ENCODE peak calls at places on chromosomes 11 and 22, in five cellular contexts. Z is naive thymus-derived CD4-positive, alpha-beta T cell; H is HCT116; J is right atrium auricular region; Q is cardiac muscle cell. M is an unnamed sample.

GRCh38 chr11:8693010-8693551 is 10.5 kb downstream of the RPL27A start:
- DNase-seq in Z (no peak), H (no peak), J (no peak), Q (no peak), M (no peak)

GRCh38 chr11:19968860-19969259 is 191.4 kb downstream of the DBX1 start:
- DNase-seq in Z (no peak), H (no peak), J (no peak), Q (no peak), M (no peak)

GRCh38 chr11:75162954-75163353 is 12.0 kb downstream of the SLCO2B1 start:
- DNase-seq in Z (no peak), H (no peak), J (no peak), Q (no peak), M (no peak)

GRCh38 chr11:121670792-121671275 is 218.1 kb upstream of the SORL1-AS1 start:
- DNase-seq in Z (no peak), H (no peak), J (no peak), Q (no peak), M (no peak)

GRCh38 chr11:130478881-130479280 is 30.4 kb downstream of the ADAMTS15 start:
- DNase-seq in Z (no peak), H (no peak), J (no peak), Q (no peak), M (no peak)

GRCh38 chr22:26711205-26711958 is 54.0 kb downstream of the MIAT start:
- DNase-seq in Z (no peak), H (no peak), J (no peak), Q (no peak), M (no peak)

GRCh38 chr22:40007826-40008710 is 13.3 kb downstream of the FAM83F start:
- DNase-seq in Z (no peak), H (no peak), J (no peak), Q (no peak), M (no peak)

GRCh38 chr11:120025606-120026335 is 112.1 kb downstream of the TRIM29 start:
- DNase-seq in Z (no peak), H (no peak), J (peak; percentile 34), Q (no peak), M (no peak)

GRCh38 chr11:124605719-124606118 is 5.5 kb upstream of the PANX3 start:
- DNase-seq in Z (no peak), H (no peak), J (no peak), Q (no peak), M (no peak)

GRCh38 chr22:46538816-46539163 is 1.4 kb upstream of the CELSR1 start:
- DNase-seq in Z (no peak), H (no peak), J (no peak), Q (no peak), M (peak; percentile 18)

GRCh38 chr22:32839776-32840571 is 38.5 kb downstream of the TIMP3 start:
- DNase-seq in Z (no peak), H (no peak), J (no peak), Q (no peak), M (peak; percentile 44)

GRCh38 chr11:75429902-75430691 is 2.9 kb downstream of the KLHL35 start:
- DNase-seq in Z (peak; percentile 60), H (no peak), J (no peak), Q (peak; percentile 83), M (peak; percentile 60)

GRCh38 chr22:24564376-24565058 is 8.7 kb downstream of the SNRPD3 start:
- DNase-seq in Z (no peak), H (no peak), J (no peak), Q (no peak), M (no peak)

GRCh38 chr11:112260490-112260889 is at the start of gene PLET1:
- DNase-seq in Z (no peak), H (no peak), J (no peak), Q (no peak), M (no peak)

GRCh38 chr11:13335319-13335718 is 57.7 kb downstream of the BMAL1 start:
- DNase-seq in Z (peak; percentile 70), H (no peak), J (peak; percentile 80), Q (peak; percentile 64), M (peak; percentile 42)
- H3K4me1 ChIP-seq in Z (peaks cover 37% of the 10 kb centered on the region), H (peaks cover 91% of the 10 kb centered on the region), J (peaks cover 59% of the 10 kb centered on the region), Q (peaks cover 4% of the 10 kb centered on the region), M (peaks cover 96% of the 10 kb centered on the region)

DNA sequence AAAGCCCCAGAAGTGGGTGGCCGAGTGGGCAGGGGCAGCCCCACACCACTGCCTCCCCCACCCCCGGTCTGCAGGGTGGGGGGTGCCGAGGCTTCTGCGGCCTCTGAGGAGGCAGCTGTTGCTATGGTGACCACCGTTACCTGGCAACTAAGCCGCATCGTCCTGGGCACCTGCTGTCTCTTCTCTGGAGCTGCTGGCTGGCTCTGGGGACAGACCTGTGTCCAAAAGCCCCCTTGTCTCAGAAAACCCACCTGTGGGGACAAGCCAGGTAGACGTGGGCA is 79.9 kb upstream of the PRR5 start:
- DNase-seq in Z (no peak), H (no peak), J (no peak), Q (no peak), M (no peak)
- H3K27me3 ChIP-seq in Z (no peaks in the 10 kb centered on the region), H (no peaks in the 10 kb centered on the region), J (no peaks in the 10 kb centered on the region), Q (peaks cover 6% of the 10 kb centered on the region), M (peaks cover 48% of the 10 kb centered on the region)

GRCh38 chr22:35957589-35957988 is 71.0 kb downstream of the RBFOX2 start:
- DNase-seq in Z (no peak), H (no peak), J (no peak), Q (no peak), M (no peak)
- H3K27ac ChIP-seq in Z (no peak overlapping the region), H (no peak overlapping the region), J (no peak overlapping the region), Q (no peak overlapping the region), M (no peak overlapping the region)

GRCh38 chr11:12043959-12044772 is 35.7 kb upstream of the DKK3 start:
- DNase-seq in Z (peak; percentile 64), H (peak; percentile 92), J (peak; percentile 95), Q (peak; percentile 84), M (peak; percentile 72)
- H3K4me1 ChIP-seq in Z (peaks cover 3% of the 10 kb centered on the region), H (peaks cover 45% of the 10 kb centered on the region), J (peaks cover 23% of the 10 kb centered on the region), Q (peaks cover 5% of the 10 kb centered on the region), M (peaks cover 24% of the 10 kb centered on the region)

DNA sequence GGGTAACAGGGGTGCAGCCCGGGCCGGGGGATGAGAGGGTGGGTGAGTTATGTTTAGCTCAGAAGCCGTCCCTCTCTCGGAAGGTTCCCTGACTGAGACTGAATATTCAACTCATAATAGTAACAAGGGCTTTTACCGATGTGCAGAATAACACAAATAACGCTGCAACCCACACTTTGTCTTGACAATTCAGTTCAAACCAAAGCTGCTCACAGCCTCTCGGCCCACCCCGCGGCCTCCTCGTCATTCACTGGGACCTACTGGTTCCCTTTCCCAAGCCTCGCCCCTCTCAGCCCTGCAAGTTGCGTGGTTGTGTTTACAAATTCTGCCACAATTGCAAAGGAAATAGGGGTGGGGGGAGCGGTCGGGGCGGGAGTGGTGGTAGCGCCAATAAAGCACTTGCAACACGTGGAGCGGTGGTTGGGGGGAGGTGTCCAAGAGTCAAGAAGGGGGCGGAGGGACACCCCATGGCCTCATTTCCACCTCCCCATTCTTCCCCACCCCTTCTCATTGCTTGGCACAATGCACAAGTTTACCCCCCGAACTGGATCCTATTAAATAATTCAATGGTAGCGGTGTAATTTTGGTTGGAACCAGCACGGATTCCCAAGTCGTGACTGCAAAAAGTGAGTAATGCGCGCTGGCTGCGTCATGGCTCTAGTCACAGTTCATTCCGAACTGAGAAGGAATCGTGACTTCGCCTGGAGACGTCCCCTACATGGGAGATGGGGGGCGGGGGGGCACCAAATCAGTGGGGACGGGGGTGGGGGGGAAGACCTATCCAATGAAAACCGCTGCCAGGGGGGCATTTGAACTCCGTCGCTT is 102.0 kb upstream of the HSD17B12 start:
- DNase-seq in Z (no peak), H (no peak), J (no peak), Q (no peak), M (no peak)
- H3K27me3 ChIP-seq in Z (peaks cover 42% of the 10 kb centered on the region), H (peaks cover 5% of the 10 kb centered on the region), J (peaks cover 21% of the 10 kb centered on the region), Q (peaks cover 78% of the 10 kb centered on the region), M (peaks cover 100% of the 10 kb centered on the region)

GRCh38 chr11:96337541-96338530 is 5.2 kb downstream of the MAML2 start:
- DNase-seq in Z (peak; percentile 27), H (no peak), J (no peak), Q (peak; percentile 49), M (peak; percentile 30)
- H3K27ac ChIP-seq in Z (peak overlapping the region; percentile 87), H (no peak overlapping the region), J (peak overlapping the region; percentile 91), Q (peak overlapping the region; percentile 22), M (peak overlapping the region; percentile 82)

GRCh38 chr11:114080219-114080618 is 20.7 kb downstream of the ZBTB16 start:
- DNase-seq in Z (no peak), H (no peak), J (no peak), Q (no peak), M (peak; percentile 46)

GRCh38 chr11:114080769-114081168 is 21.3 kb downstream of the ZBTB16 start:
- DNase-seq in Z (no peak), H (no peak), J (no peak), Q (no peak), M (no peak)

GRCh38 chr11:114082415-114082748 is 22.9 kb downstream of the ZBTB16 start:
- DNase-seq in Z (no peak), H (no peak), J (no peak), Q (no peak), M (no peak)

GRCh38 chr11:114082767-114083181 is 23.3 kb downstream of the ZBTB16 start:
- DNase-seq in Z (no peak), H (no peak), J (no peak), Q (peak; percentile 37), M (peak; percentile 46)

DNA sequence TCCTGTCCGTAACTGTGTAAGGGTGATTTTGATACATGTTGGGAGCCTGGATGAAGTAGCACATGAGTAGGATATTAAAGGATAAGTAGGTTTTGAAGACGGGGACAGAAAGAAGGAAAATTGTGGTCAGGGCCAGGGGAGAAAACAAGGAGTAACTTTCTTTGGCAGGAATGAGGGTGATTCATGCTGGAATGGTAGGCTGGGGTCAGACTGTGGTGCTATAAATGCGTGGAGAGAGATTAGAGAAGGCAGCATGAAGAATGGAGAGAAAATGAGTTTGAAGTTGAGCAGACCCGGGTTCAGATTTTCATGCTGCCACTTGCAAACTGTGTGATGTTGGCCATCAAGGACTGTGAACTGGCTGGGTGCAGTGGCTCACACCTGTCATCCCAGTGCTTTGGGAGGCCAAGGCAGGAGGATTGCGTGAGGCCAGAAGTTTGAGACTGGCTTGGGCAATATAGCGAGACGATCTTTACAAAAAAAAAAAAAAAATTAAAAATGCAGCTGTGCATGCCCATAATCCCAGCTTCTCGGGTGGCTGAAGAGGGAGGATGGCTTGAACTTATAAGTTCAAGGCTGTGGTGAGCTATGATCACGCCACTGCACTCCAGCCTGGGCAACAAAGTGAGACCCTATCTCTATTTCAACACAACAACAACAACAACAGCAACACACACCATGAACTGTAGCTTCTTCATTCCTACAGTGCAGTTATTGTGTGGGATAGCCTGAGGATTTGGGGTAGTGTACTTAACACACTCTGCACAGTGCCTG is 22.3 kb downstream of the ZBTB16 start:
- DNase-seq in Z (no peak), H (no peak), J (no peak), Q (no peak), M (no peak)
- H3K4me1 ChIP-seq in Z (peaks cover 25% of the 10 kb centered on the region), H (no peaks in the 10 kb centered on the region), J (peaks cover 100% of the 10 kb centered on the region), Q (peaks cover 28% of the 10 kb centered on the region), M (peaks cover 100% of the 10 kb centered on the region)

GRCh38 chr11:102989379-102990047 is 34.0 kb upstream of the MMP13 start:
- DNase-seq in Z (no peak), H (no peak), J (no peak), Q (no peak), M (no peak)
- H3K27me3 ChIP-seq in Z (no peaks in the 10 kb centered on the region), H (no peaks in the 10 kb centered on the region), J (no peaks in the 10 kb centered on the region), Q (no peaks in the 10 kb centered on the region), M (no peaks in the 10 kb centered on the region)